ENCODE peak calls at places on chromosomes 11 and 22, in five cellular contexts. E is endothelial cell, D is dorsolateral prefrontal cortex, T is astrocyte of the spinal cord, N is caudate nucleus. X is an unnamed sample.

GRCh38 chr11:132444891-132445290 is 1074.5 kb downstream of the NTM start:
- DNase-seq in E (no peak), D (no peak), T (no peak), N (no peak), X (no peak)

GRCh38 chr11:65650547-65651338 is 12.0 kb downstream of the RELA start:
- DNase-seq in E (no peak), D (no peak), T (no peak), N (no peak), X (no peak)

GRCh38 chr11:109668973-109669634 is 247.1 kb downstream of the C11orf87 start:
- DNase-seq in E (no peak), D (no peak), T (no peak), N (no peak), X (no peak)

GRCh38 chr11:96271777-96272176 is 71.2 kb downstream of the MAML2 start:
- DNase-seq in E (no peak), D (no peak), T (no peak), N (no peak), X (no peak)

GRCh38 chr11:97717922-97718321 is 1302.8 kb upstream of the CNTN5 start:
- DNase-seq in E (no peak), D (no peak), T (no peak), N (no peak), X (no peak)

GRCh38 chr22:33450756-33451155 is 392.6 kb upstream of the SYN3 start:
- DNase-seq in E (no peak), D (no peak), T (no peak), N (no peak), X (no peak)

GRCh38 chr11:4443479-4443878 is 5.6 kb upstream of the OR52K2 start:
- DNase-seq in E (no peak), D (no peak), T (no peak), N (no peak), X (no peak)

GRCh38 chr22:37510046-37510445 is 9.2 kb downstream of the CARD10 start:
- DNase-seq in E (no peak), D (no peak), T (no peak), N (no peak), X (no peak)

GRCh38 chr11:2590951-2591754 is 108.6 kb downstream of the KCNQ1OT1 start:
- DNase-seq in E (no peak), D (peak; percentile 82), T (no peak), N (peak; percentile 79), X (peak; percentile 62)

GRCh38 chr11:68370211-68371111 is 58.1 kb downstream of the LRP5 start:
- DNase-seq in E (no peak), D (no peak), T (no peak), N (no peak), X (no peak)

GRCh38 chr11:66365166-66365565 is 6.4 kb downstream of the SLC29A2 start:
- DNase-seq in E (no peak), D (no peak), T (no peak), N (no peak), X (no peak)

X was measured in anterior cingulate cortex.